ENCODE peak calls at places on chromosomes 7 and 10, in five cellular contexts. One of them, this sample, is unnamed.

GRCh38 chr7:25314729-25315267 is 86.5 kb upstream of the NPVF start:
- DNase-seq in fibroblast of pulmonary artery: peak; percentile 34
- DNase-seq in dorsolateral prefrontal cortex: no peak
- DNase-seq in chondrocyte: no peak
- DNase-seq in GM23338: no peak
- DNase-seq in this sample: no peak

GRCh38 chr10:127872871-127873600 is 19.7 kb downstream of the CLRN3 start:
- DNase-seq in chondrocyte: no peak
- DNase-seq in dorsolateral prefrontal cortex: no peak
- DNase-seq in fibroblast of pulmonary artery: peak; percentile 11
- DNase-seq in GM23338: no peak
- DNase-seq in this sample: peak; percentile 38

GRCh38 chr7:23888958-23889357 is 178.9 kb downstream of the STK31 start:
- DNase-seq in dorsolateral prefrontal cortex: no peak
- DNase-seq in GM23338: no peak
- DNase-seq in chondrocyte: no peak
- DNase-seq in fibroblast of pulmonary artery: no peak
- DNase-seq in this sample: no peak

GRCh38 chr7:47154781-47155180 is 427.1 kb downstream of the TNS3 start:
- DNase-seq in GM23338: no peak
- DNase-seq in fibroblast of pulmonary artery: no peak
- DNase-seq in chondrocyte: no peak
- DNase-seq in dorsolateral prefrontal cortex: no peak
- DNase-seq in this sample: no peak

GRCh38 chr7:31811650-31812461 is 124.8 kb downstream of the PPP1R17 start:
- DNase-seq in dorsolateral prefrontal cortex: no peak
- DNase-seq in fibroblast of pulmonary artery: peak; percentile 35
- DNase-seq in chondrocyte: no peak
- DNase-seq in GM23338: no peak
- DNase-seq in this sample: no peak

GRCh38 chr10:69318087-69318996 is 40.0 kb downstream of the HK1 start:
- DNase-seq in dorsolateral prefrontal cortex: peak; percentile 92
- DNase-seq in GM23338: peak; percentile 94
- DNase-seq in chondrocyte: peak; percentile 96
- DNase-seq in fibroblast of pulmonary artery: peak; percentile 77
- DNase-seq in this sample: peak; percentile 91

GRCh38 chr7:105896407-105896842 is 20.0 kb upstream of the ATXN7L1 start:
- DNase-seq in fibroblast of pulmonary artery: no peak
- DNase-seq in GM23338: no peak
- DNase-seq in dorsolateral prefrontal cortex: no peak
- DNase-seq in chondrocyte: no peak
- DNase-seq in this sample: no peak

GRCh38 chr7:49166441-49166840 is 242.1 kb downstream of the CDC14C start:
- DNase-seq in GM23338: peak; percentile 71
- DNase-seq in dorsolateral prefrontal cortex: no peak
- DNase-seq in chondrocyte: no peak
- DNase-seq in fibroblast of pulmonary artery: no peak
- DNase-seq in this sample: no peak

GRCh38 chr10:105727131-105727530 is 1086.0 kb downstream of the SORCS3 start:
- DNase-seq in fibroblast of pulmonary artery: no peak
- DNase-seq in chondrocyte: no peak
- DNase-seq in GM23338: peak; percentile 14
- DNase-seq in dorsolateral prefrontal cortex: no peak
- DNase-seq in this sample: no peak

GRCh38 chr10:21336476-21337170 is 188.9 kb downstream of the SKIDA1 start:
- DNase-seq in dorsolateral prefrontal cortex: no peak
- DNase-seq in GM23338: peak; percentile 85
- DNase-seq in fibroblast of pulmonary artery: peak; percentile 97
- DNase-seq in chondrocyte: no peak
- DNase-seq in this sample: no peak

GRCh38 chr7:129777993-129778769 is 166.7 kb downstream of the NRF1 start:
- DNase-seq in chondrocyte: no peak
- DNase-seq in fibroblast of pulmonary artery: no peak
- DNase-seq in dorsolateral prefrontal cortex: no peak
- DNase-seq in GM23338: no peak
- DNase-seq in this sample: no peak

GRCh38 chr10:73838827-73839226 is 27.4 kb upstream of the NDST2 start:
- DNase-seq in chondrocyte: no peak
- DNase-seq in GM23338: no peak
- DNase-seq in dorsolateral prefrontal cortex: no peak
- DNase-seq in fibroblast of pulmonary artery: peak; percentile 11
- DNase-seq in this sample: no peak

GRCh38 chr10:3324572-3324971 is 152.0 kb upstream of the PITRM1 start:
- DNase-seq in fibroblast of pulmonary artery: no peak
- DNase-seq in GM23338: no peak
- DNase-seq in chondrocyte: no peak
- DNase-seq in dorsolateral prefrontal cortex: no peak
- DNase-seq in this sample: no peak

GRCh38 chr7:47482013-47482761 is 99.7 kb downstream of the TNS3 start:
- DNase-seq in fibroblast of pulmonary artery: peak; percentile 83
- DNase-seq in GM23338: no peak
- DNase-seq in dorsolateral prefrontal cortex: no peak
- DNase-seq in chondrocyte: no peak
- DNase-seq in this sample: no peak

GRCh38 chr7:101995121-101995520 is 177.7 kb downstream of the CUX1 start:
- DNase-seq in dorsolateral prefrontal cortex: no peak
- DNase-seq in fibroblast of pulmonary artery: no peak
- DNase-seq in GM23338: no peak
- DNase-seq in chondrocyte: no peak
- DNase-seq in this sample: no peak

GRCh38 chr10:114885430-114885829 is 52.6 kb upstream of the TRUB1 start:
- DNase-seq in chondrocyte: no peak
- DNase-seq in dorsolateral prefrontal cortex: no peak
- DNase-seq in GM23338: no peak
- DNase-seq in fibroblast of pulmonary artery: no peak
- DNase-seq in this sample: no peak

GRCh38 chr10:107790271-107790670 is 625.8 kb upstream of the SORCS1 start:
- DNase-seq in GM23338: peak; percentile 45
- DNase-seq in chondrocyte: no peak
- DNase-seq in fibroblast of pulmonary artery: no peak
- DNase-seq in dorsolateral prefrontal cortex: no peak
- DNase-seq in this sample: no peak

GRCh38 chr10:106571216-106571954 is 593.1 kb downstream of the SORCS1 start:
- DNase-seq in dorsolateral prefrontal cortex: no peak
- DNase-seq in GM23338: peak; percentile 59
- DNase-seq in fibroblast of pulmonary artery: peak; percentile 78
- DNase-seq in chondrocyte: no peak
- DNase-seq in this sample: peak; percentile 11

GRCh38 chr10:33190406-33190805 is 144.1 kb downstream of the NRP1 start:
- DNase-seq in GM23338: no peak
- DNase-seq in fibroblast of pulmonary artery: no peak
- DNase-seq in dorsolateral prefrontal cortex: no peak
- DNase-seq in chondrocyte: no peak
- DNase-seq in this sample: no peak

GRCh38 chr7:47307311-47307710 is 274.6 kb downstream of the TNS3 start:
- DNase-seq in dorsolateral prefrontal cortex: no peak
- DNase-seq in chondrocyte: no peak
- DNase-seq in GM23338: no peak
- DNase-seq in fibroblast of pulmonary artery: no peak
- DNase-seq in this sample: no peak

GRCh38 chr10:77004917-77005564 is 632.6 kb downstream of the KCNMA1 start:
- DNase-seq in dorsolateral prefrontal cortex: no peak
- DNase-seq in fibroblast of pulmonary artery: peak; percentile 68
- DNase-seq in chondrocyte: no peak
- DNase-seq in GM23338: peak; percentile 89
- DNase-seq in this sample: peak; percentile 63

GRCh38 chr10:27717851-27718250 is 27.8 kb downstream of the MKX start:
- DNase-seq in chondrocyte: no peak
- DNase-seq in fibroblast of pulmonary artery: no peak
- DNase-seq in GM23338: no peak
- DNase-seq in dorsolateral prefrontal cortex: no peak
- DNase-seq in this sample: no peak

GRCh38 chr7:35645691-35646090 is 49.2 kb downstream of the HERPUD2 start:
- DNase-seq in dorsolateral prefrontal cortex: no peak
- DNase-seq in GM23338: no peak
- DNase-seq in chondrocyte: no peak
- DNase-seq in fibroblast of pulmonary artery: no peak
- DNase-seq in this sample: no peak

GRCh38 chr10:124719213-124719851 is 24.8 kb downstream of the FAM53B start:
- DNase-seq in fibroblast of pulmonary artery: peak; percentile 90
- DNase-seq in chondrocyte: no peak
- DNase-seq in dorsolateral prefrontal cortex: peak; percentile 79
- DNase-seq in GM23338: peak; percentile 71
- DNase-seq in this sample: peak; percentile 43

GRCh38 chr7:113013761-113014449 is 72.7 kb downstream of the GPR85 start:
- DNase-seq in GM23338: no peak
- DNase-seq in chondrocyte: peak; percentile 57
- DNase-seq in dorsolateral prefrontal cortex: no peak
- DNase-seq in fibroblast of pulmonary artery: no peak
- DNase-seq in this sample: no peak

GRCh38 chr7:102396710-102397019 is 502 bp downstream of the PRKRIP1 start:
- DNase-seq in chondrocyte: no peak
- DNase-seq in GM23338: no peak
- DNase-seq in fibroblast of pulmonary artery: no peak
- DNase-seq in dorsolateral prefrontal cortex: no peak
- DNase-seq in this sample: no peak

GRCh38 chr10:33265621-33266020 is 68.8 kb downstream of the NRP1 start:
- DNase-seq in GM23338: no peak
- DNase-seq in chondrocyte: no peak
- DNase-seq in dorsolateral prefrontal cortex: no peak
- DNase-seq in fibroblast of pulmonary artery: no peak
- DNase-seq in this sample: no peak

GRCh38 chr7:148712610-148713330 is 14.1 kb downstream of the CUL1 start:
- DNase-seq in chondrocyte: no peak
- DNase-seq in dorsolateral prefrontal cortex: no peak
- DNase-seq in GM23338: no peak
- DNase-seq in fibroblast of pulmonary artery: no peak
- DNase-seq in this sample: no peak

GRCh38 chr7:135158141-135158655 is 10.3 kb downstream of the TMEM140 start:
- DNase-seq in GM23338: no peak
- DNase-seq in dorsolateral prefrontal cortex: no peak
- DNase-seq in chondrocyte: no peak
- DNase-seq in fibroblast of pulmonary artery: no peak
- DNase-seq in this sample: no peak
- TF ChIP-seq CTCF in GM23338: no peak
- TF ChIP-seq CTCF in dorsolateral prefrontal cortex: no peak
- TF ChIP-seq CTCF in chondrocyte: no peak
- TF ChIP-seq CTCF in fibroblast of pulmonary artery: no peak
- TF ChIP-seq CTCF in this sample: no peak

DNA sequence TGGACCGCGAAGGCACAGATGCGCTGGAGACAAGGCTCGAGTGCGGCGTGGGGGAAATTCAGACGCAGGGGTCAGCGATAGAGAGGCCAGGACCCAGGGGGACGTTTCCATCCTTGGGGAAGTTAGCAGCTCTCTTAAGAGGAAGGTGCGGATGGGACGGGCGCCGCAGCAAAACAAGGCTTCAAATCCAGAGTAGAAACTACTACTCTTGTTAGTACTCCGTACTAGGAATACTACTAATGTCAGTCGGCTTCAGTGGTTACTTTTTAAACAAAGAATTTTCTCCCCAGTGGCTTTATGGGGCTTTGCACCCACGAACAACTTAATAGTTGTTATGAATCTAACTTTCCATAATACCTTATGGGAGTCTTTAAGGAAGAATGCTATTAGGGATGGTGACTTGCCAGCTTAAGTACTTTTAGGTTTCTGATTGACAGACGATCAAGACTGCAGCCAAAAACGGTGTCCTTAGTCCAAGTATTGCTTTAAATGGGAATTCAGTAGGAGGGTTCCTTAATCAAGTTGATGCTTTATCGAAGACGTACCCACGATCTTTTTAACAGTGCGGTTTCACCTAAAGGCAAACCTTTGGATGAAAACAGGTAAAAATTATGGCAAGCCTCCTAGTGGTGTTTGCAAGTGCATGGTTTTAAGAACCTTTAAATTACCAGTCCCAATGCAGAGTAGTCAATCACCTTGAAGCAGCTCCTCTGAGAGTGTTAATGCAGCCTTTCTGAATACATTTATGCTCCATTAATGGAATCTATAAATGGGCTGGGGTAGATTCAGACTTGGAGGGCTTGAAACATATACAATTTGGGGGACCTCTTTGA is 868 bp upstream of the IDE start:
- DNase-seq in GM23338: peak; percentile 78
- DNase-seq in dorsolateral prefrontal cortex: no peak
- DNase-seq in fibroblast of pulmonary artery: peak; percentile 59
- DNase-seq in chondrocyte: no peak
- DNase-seq in this sample: no peak
- TF ChIP-seq CTCF in GM23338: peak; percentile 11
- TF ChIP-seq CTCF in dorsolateral prefrontal cortex: peak; percentile 33
- TF ChIP-seq CTCF in fibroblast of pulmonary artery: no peak
- TF ChIP-seq CTCF in chondrocyte: peak; percentile 79
- TF ChIP-seq CTCF in this sample: peak; percentile 42

GRCh38 chr10:72567884-72568283 is 58.0 kb downstream of the MICU1 start:
- DNase-seq in fibroblast of pulmonary artery: peak; percentile 14
- DNase-seq in GM23338: peak; percentile 67
- DNase-seq in dorsolateral prefrontal cortex: no peak
- DNase-seq in chondrocyte: no peak
- DNase-seq in this sample: peak; percentile 11
- TF ChIP-seq CTCF in fibroblast of pulmonary artery: peak; percentile 30
- TF ChIP-seq CTCF in GM23338: peak; percentile 64
- TF ChIP-seq CTCF in dorsolateral prefrontal cortex: peak; percentile 62
- TF ChIP-seq CTCF in chondrocyte: peak; percentile 72
- TF ChIP-seq CTCF in this sample: peak; percentile 71

GRCh38 chr7:27213150-27213903 is 13.4 kb upstream of the HOXA13 start:
- DNase-seq in dorsolateral prefrontal cortex: no peak
- DNase-seq in fibroblast of pulmonary artery: no peak
- DNase-seq in GM23338: peak; percentile 69
- DNase-seq in chondrocyte: no peak
- DNase-seq in this sample: no peak
- TF ChIP-seq CTCF in dorsolateral prefrontal cortex: no peak
- TF ChIP-seq CTCF in fibroblast of pulmonary artery: no peak
- TF ChIP-seq CTCF in GM23338: no peak
- TF ChIP-seq CTCF in chondrocyte: peak; percentile 15
- TF ChIP-seq CTCF in this sample: no peak

GRCh38 chr7:91852263-91852741 is 28.2 kb downstream of the MTERF1 start:
- DNase-seq in GM23338: peak; percentile 66
- DNase-seq in chondrocyte: no peak
- DNase-seq in dorsolateral prefrontal cortex: no peak
- DNase-seq in fibroblast of pulmonary artery: peak; percentile 47
- DNase-seq in this sample: no peak
- TF ChIP-seq CTCF in GM23338: peak; percentile 70
- TF ChIP-seq CTCF in chondrocyte: no peak
- TF ChIP-seq CTCF in dorsolateral prefrontal cortex: no peak
- TF ChIP-seq CTCF in fibroblast of pulmonary artery: peak; percentile 35
- TF ChIP-seq CTCF in this sample: no peak